ENCODE peak calls at places on chromosome 4, in five cellular contexts. S is upper lobe of right lung, X is AG04450, Q is SK-N-SH, V is H9. Z is an unnamed sample. For H3K9me3 and H3K27me3, the result is how much of the 10 kb centered on the place peaks cover.

GRCh38 chr4:99987681-99988080 is 37.6 kb upstream of the H2AZ1 start:
- DNase-seq in S (no peak), X (no peak), Q (no peak), V (no peak), Z (no peak)

GRCh38 chr4:142886566-142886965 is 40.5 kb upstream of the INPP4B start:
- DNase-seq in S (no peak), X (no peak), Q (no peak), V (no peak), Z (no peak)

GRCh38 chr4:39544580-39545315 is 17.5 kb upstream of the UGDH start:
- DNase-seq in S (no peak), X (no peak), Q (no peak), V (no peak), Z (no peak)

GRCh38 chr4:94678896-94679295 is 78.9 kb upstream of the BMPR1B start:
- DNase-seq in S (no peak), X (no peak), Q (no peak), V (no peak), Z (no peak)

GRCh38 chr4:10841697-10842096 is 157.1 kb upstream of the CLNK start:
- DNase-seq in S (no peak), X (no peak), Q (no peak), V (no peak), Z (no peak)

GRCh38 chr4:110196871-110197420 is 1.5 kb downstream of the ELOVL6 start:
- DNase-seq in S (no peak), X (no peak), Q (peak), V (peak), Z (peak)

GRCh38 chr4:42282081-42282901 is 115.0 kb upstream of the SHISA3 start:
- DNase-seq in S (no peak), X (peak), Q (peak), V (peak), Z (peak)

GRCh38 chr4:29046716-29047115 is 1673.5 kb upstream of the PCDH7 start:
- DNase-seq in S (no peak), X (peak), Q (no peak), V (no peak), Z (no peak)

GRCh38 chr4:73764513-73764912 is 24.1 kb downstream of the CXCL8 start:
- DNase-seq in S (no peak), X (no peak), Q (no peak), V (no peak), Z (no peak)

GRCh38 chr4:20318011-20318898 is 66.5 kb downstream of the SLIT2 start:
- DNase-seq in S (no peak), X (no peak), Q (no peak), V (no peak), Z (no peak)

GRCh38 chr4:24800273-24800880 is 5.0 kb downstream of the SOD3 start:
- DNase-seq in S (no peak), X (no peak), Q (peak), V (no peak), Z (no peak)

GRCh38 chr4:39975488-39976089 is 2.1 kb downstream of the PDS5A start:
- DNase-seq in S (no peak), X (peak), Q (no peak), V (no peak), Z (no peak)

GRCh38 chr4:120857312-120857711 is 65.2 kb downstream of the PRDM5 start:
- DNase-seq in S (no peak), X (no peak), Q (no peak), V (no peak), Z (no peak)

GRCh38 chr4:2408401-2408958 is 10.0 kb downstream of the ZFYVE28 start:
- DNase-seq in S (peak), X (no peak), Q (no peak), V (peak), Z (peak)

GRCh38 chr4:185096032-185096653 is 46.9 kb upstream of the SLC25A4 start:
- DNase-seq in S (no peak), X (no peak), Q (peak), V (no peak), Z (peak)

GRCh38 chr4:33725861-33726260 is 2518.5 kb downstream of the ARAP2 start:
- DNase-seq in S (no peak), X (no peak), Q (no peak), V (no peak), Z (no peak)
- H3K9me3 ChIP-seq in S (under half), X (under half), Q (under half), V (under half), Z (under half)

DNA sequence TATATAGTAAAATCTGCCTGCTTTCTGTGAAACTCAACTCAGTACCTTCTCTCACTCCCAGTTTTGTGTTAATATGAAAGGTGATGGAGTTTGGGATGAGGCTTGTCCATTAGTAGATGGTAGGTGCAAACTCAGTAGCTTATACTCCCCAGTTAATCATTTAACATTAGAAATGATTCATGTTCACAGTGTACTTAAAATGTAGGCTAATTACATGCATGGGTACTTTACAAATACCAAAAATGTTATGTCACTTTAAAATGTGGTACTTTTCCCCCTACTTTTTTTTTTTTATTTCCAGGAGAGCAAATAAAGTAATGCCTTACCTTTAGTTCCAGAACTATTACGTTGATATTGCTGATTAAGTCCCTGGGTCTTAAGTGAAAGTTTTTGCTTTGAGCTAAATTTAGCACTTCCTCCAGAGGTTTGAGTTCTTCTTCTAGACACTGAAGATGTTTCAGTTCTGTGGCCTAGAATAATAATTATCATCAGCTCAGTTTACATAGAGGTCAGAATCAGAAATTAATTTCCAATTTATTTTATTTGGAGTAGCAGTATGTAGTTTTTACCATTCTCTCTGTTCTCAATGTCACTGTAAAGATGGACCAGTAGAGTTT is 3.0 kb downstream of the IL2 start:
- DNase-seq in S (no peak), X (no peak), Q (no peak), V (no peak), Z (no peak)
- H3K27ac ChIP-seq in S (no peak), X (no peak), Q (no peak), V (no peak), Z (no peak)

GRCh38 chr4:122139139-122139538 is 13.0 kb upstream of the BLTP1 start:
- DNase-seq in S (no peak), X (no peak), Q (no peak), V (no peak), Z (no peak)
- H3K27me3 ChIP-seq in S (under half), X (under half), Q (under half), V (under half), Z (under half)

GRCh38 chr4:77327151-77327550 is 170.1 kb downstream of the CCNG2 start:
- DNase-seq in S (no peak), X (no peak), Q (no peak), V (no peak), Z (no peak)

GRCh38 chr4:77336411-77337142 is 179.6 kb downstream of the CCNG2 start:
- DNase-seq in S (no peak), X (no peak), Q (no peak), V (no peak), Z (no peak)

DNA sequence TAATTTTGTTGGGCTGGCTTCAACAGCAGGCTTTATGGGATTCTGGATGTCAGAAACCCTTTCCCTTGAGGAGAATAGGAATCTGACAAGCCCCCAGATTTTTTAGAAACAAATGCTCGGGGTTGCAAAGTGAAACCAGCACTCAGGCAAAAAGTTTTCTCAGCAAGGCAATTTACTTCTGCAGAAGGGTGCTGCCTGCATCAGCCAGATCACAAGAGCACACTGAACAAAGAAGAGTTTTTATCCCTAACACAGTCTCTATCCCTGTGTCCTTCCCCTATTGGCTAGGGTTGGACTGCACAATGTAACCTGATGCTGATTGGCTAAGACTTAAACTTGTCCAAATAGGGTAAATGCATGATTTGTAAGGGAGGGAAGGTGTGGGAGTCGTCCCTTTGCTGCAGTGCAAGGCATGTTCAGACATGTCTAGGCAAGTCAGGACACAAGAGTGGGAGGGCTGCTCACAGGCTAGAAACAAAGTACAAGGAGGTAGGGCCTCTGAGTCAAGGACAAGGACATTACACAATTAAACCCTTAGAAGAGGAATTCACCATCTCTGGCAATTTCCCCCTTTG is 175.8 kb downstream of the CCNG2 start:
- DNase-seq in S (no peak), X (no peak), Q (no peak), V (peak), Z (no peak)
- H3K9me3 ChIP-seq in S (under half), X (under half), Q (under half), V (under half), Z (under half)

GRCh38 chr4:6301732-6302442 is 32.2 kb downstream of the WFS1 start:
- DNase-seq in S (no peak), X (no peak), Q (no peak), V (no peak), Z (no peak)
- H3K27ac ChIP-seq in S (no peak), X (no peak), Q (no peak), V (no peak), Z (no peak)

DNA sequence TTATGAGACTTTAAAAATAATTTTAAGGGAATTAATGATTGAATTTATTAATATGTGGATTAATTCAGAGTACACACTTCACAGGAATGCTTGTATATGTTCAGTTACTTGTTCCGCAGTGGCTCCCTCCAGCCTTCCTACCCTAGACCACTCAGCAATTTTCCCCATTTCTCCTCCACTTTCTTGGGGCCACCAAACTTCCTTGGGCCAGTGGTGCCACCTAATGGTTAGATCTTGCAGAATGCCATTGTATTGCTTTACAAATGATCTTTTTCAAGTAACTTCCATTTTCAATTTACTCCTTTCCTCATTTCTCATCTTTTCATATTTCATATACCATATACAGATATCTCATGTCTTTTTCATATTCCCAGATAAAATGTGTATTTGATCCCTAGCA is 3.6 kb upstream of the RNF175 start:
- DNase-seq in S (no peak), X (no peak), Q (no peak), V (no peak), Z (no peak)
- H3K27me3 ChIP-seq in S (under half), X (under half), Q (under half), V (under half), Z (under half)

GRCh38 chr4:116018831-116019230 is 905.4 kb upstream of the NDST4 start:
- DNase-seq in S (no peak), X (no peak), Q (no peak), V (no peak), Z (no peak)
- H3K9me3 ChIP-seq in S (under half), X (under half), Q (under half), V (under half), Z (under half)